ENCODE peak calls at places on chromosomes 7 and 10, in five cellular contexts. T, H, W, I and F are unnamed samples.

GRCh38 chr7:36895112-36895511 is 170.8 kb upstream of the AOAH start:
- DNase-seq in T (no peak), H (no peak), W (no peak), I (no peak), F (no peak)

GRCh38 chr10:123999956-124000615 is 93.3 kb downstream of the CHST15 start:
- DNase-seq in T (no peak), H (no peak), W (no peak), I (no peak), F (no peak)

GRCh38 chr7:134724606-134725005 is 54.8 kb upstream of the CALD1 start:
- DNase-seq in T (no peak), H (no peak), W (peak; percentile 39), I (peak; percentile 13), F (peak; percentile 41)

GRCh38 chr10:101694674-101695403 is at the start of gene FBXW4:
- DNase-seq in T (peak; percentile 45), H (peak; percentile 71), W (peak; percentile 75), I (peak; percentile 4), F (peak; percentile 69)

GRCh38 chr7:21923663-21924062 is 22.0 kb downstream of the CDCA7L start:
- DNase-seq in T (no peak), H (no peak), W (peak; percentile 34), I (no peak), F (no peak)

GRCh38 chr10:132632851-132633684 is 95.5 kb downstream of the INPP5A start:
- DNase-seq in T (no peak), H (peak; percentile 73), W (peak; percentile 52), I (no peak), F (peak; percentile 2)

GRCh38 chr7:138254444-138254843 is 178.2 kb downstream of the AKR1D1 start:
- DNase-seq in T (no peak), H (no peak), W (no peak), I (peak; percentile 4), F (no peak)

GRCh38 chr7:131042269-131043160 is 285.2 kb upstream of the MKLN1 start:
- DNase-seq in T (no peak), H (no peak), W (no peak), I (no peak), F (peak; percentile 31)

GRCh38 chr10:44186150-44186549 is 198.7 kb downstream of the CXCL12 start:
- DNase-seq in T (no peak), H (peak; percentile 66), W (peak; percentile 76), I (no peak), F (no peak)

GRCh38 chr7:25389489-25390106 is 161.3 kb upstream of the NPVF start:
- DNase-seq in T (no peak), H (no peak), W (peak; percentile 56), I (peak; percentile 30), F (no peak)

GRCh38 chr7:78220754-78221153 is 422.2 kb downstream of the PHTF2 start:
- DNase-seq in T (no peak), H (no peak), W (no peak), I (no peak), F (no peak)

GRCh38 chr7:28157826-28158416 is 22.7 kb downstream of the JAZF1 start:
- DNase-seq in T (no peak), H (no peak), W (no peak), I (peak; percentile 40), F (no peak)

GRCh38 chr10:62045765-62046521 is 144.4 kb downstream of the ARID5B start:
- DNase-seq in T (no peak), H (no peak), W (peak; percentile 61), I (peak; percentile 85), F (no peak)

GRCh38 chr7:86643478-86644281 is at the start of gene GRM3:
- DNase-seq in T (no peak), H (no peak), W (no peak), I (no peak), F (peak; percentile 74)

GRCh38 chr10:71766717-71767419 is 6.5 kb downstream of the VSIR start:
- DNase-seq in T (no peak), H (peak; percentile 89), W (peak; percentile 93), I (no peak), F (no peak)

GRCh38 chr10:121245799-121246198 is 352.4 kb downstream of the FGFR2 start:
- DNase-seq in T (no peak), H (no peak), W (no peak), I (no peak), F (no peak)

GRCh38 chr10:101694056-101694673 is 805 bp downstream of the FBXW4 start:
- DNase-seq in T (peak; percentile 39), H (peak; percentile 84), W (peak; percentile 79), I (no peak), F (peak; percentile 72)

GRCh38 chr10:99345350-99345749 is 16.2 kb downstream of the CNNM1 start:
- DNase-seq in T (no peak), H (no peak), W (no peak), I (no peak), F (no peak)

GRCh38 chr10:116316533-116316932 is 7.7 kb upstream of the CCDC172 start:
- DNase-seq in T (no peak), H (no peak), W (no peak), I (peak; percentile 93), F (no peak)

GRCh38 chr7:105213619-105214018 is 175.1 kb downstream of the SRPK2 start:
- DNase-seq in T (no peak), H (no peak), W (no peak), I (peak; percentile 83), F (no peak)

GRCh38 chr7:129925416-129926002 is 27.3 kb downstream of the UBE2H start:
- DNase-seq in T (no peak), H (peak; percentile 68), W (peak; percentile 22), I (no peak), F (no peak)

GRCh38 chr10:76337641-76338040 is 906.2 kb downstream of the LRMDA start:
- DNase-seq in T (no peak), H (no peak), W (no peak), I (no peak), F (no peak)

GRCh38 chr7:131649879-131650278 is 93.5 kb upstream of the PODXL start:
- DNase-seq in T (no peak), H (no peak), W (no peak), I (no peak), F (no peak)

GRCh38 chr10:103491729-103492364 is 1.7 kb upstream of the NEURL1 start:
- DNase-seq in T (no peak), H (no peak), W (peak; percentile 73), I (no peak), F (no peak)

GRCh38 chr10:2137549-2138174 is 400.3 kb upstream of the ADARB2 start:
- DNase-seq in T (no peak), H (no peak), W (no peak), I (no peak), F (peak; percentile 56)

GRCh38 chr7:1533569-1534329 is 3.2 kb downstream of the MAFK start:
- DNase-seq in T (no peak), H (peak; percentile 80), W (peak; percentile 82), I (peak; percentile 8), F (no peak)

GRCh38 chr10:71795248-71795647 is 21.9 kb upstream of the VSIR start:
- DNase-seq in T (no peak), H (no peak), W (peak; percentile 55), I (no peak), F (peak; percentile 58)